ENCODE peak calls at places on chromosomes 12 and 14, in seven cellular contexts. One of them, this sample, is unnamed. For H3K27me3, the result is how much of the 10 kb centered on the place peaks cover.

GRCh38 chr12:64610660-64611429 is 550 bp downstream of the RASSF3 start:
- DNase-seq in iPS DF 6.9: no peak
- DNase-seq in H7: peak
- DNase-seq in aorta: peak
- DNase-seq in hepatocyte: peak
- DNase-seq in CD8-positive, alpha-beta T cell: peak
- DNase-seq in HCT116: no peak
- DNase-seq in this sample: peak

GRCh38 chr14:77848031-77848430 is 48.1 kb downstream of the ADCK1 start:
- DNase-seq in HCT116: no peak
- DNase-seq in iPS DF 6.9: no peak
- DNase-seq in CD8-positive, alpha-beta T cell: no peak
- DNase-seq in hepatocyte: no peak
- DNase-seq in H7: no peak
- DNase-seq in aorta: no peak
- DNase-seq in this sample: no peak

GRCh38 chr14:77222546-77223225 is 41.1 kb downstream of the TMEM63C start:
- DNase-seq in iPS DF 6.9: no peak
- DNase-seq in H7: peak
- DNase-seq in CD8-positive, alpha-beta T cell: no peak
- DNase-seq in hepatocyte: no peak
- DNase-seq in HCT116: no peak
- DNase-seq in aorta: no peak
- DNase-seq in this sample: no peak

GRCh38 chr14:22084393-22085281 is 411.0 kb upstream of the OR4E1 start:
- DNase-seq in iPS DF 6.9: no peak
- DNase-seq in hepatocyte: peak
- DNase-seq in H7: peak
- DNase-seq in aorta: no peak
- DNase-seq in CD8-positive, alpha-beta T cell: no peak
- DNase-seq in HCT116: peak
- DNase-seq in this sample: no peak

GRCh38 chr12:57850924-57851323 is 4.4 kb upstream of the CTDSP2 start:
- DNase-seq in hepatocyte: no peak
- DNase-seq in H7: peak
- DNase-seq in iPS DF 6.9: no peak
- DNase-seq in aorta: no peak
- DNase-seq in HCT116: no peak
- DNase-seq in CD8-positive, alpha-beta T cell: no peak
- DNase-seq in this sample: no peak

GRCh38 chr14:99674064-99674650 is 9.9 kb upstream of the CYP46A1 start:
- DNase-seq in hepatocyte: no peak
- DNase-seq in iPS DF 6.9: no peak
- DNase-seq in H7: no peak
- DNase-seq in HCT116: no peak
- DNase-seq in CD8-positive, alpha-beta T cell: no peak
- DNase-seq in aorta: peak
- DNase-seq in this sample: no peak

GRCh38 chr14:52961060-52961639 is 10.3 kb upstream of the FERMT2 start:
- DNase-seq in iPS DF 6.9: no peak
- DNase-seq in hepatocyte: peak
- DNase-seq in CD8-positive, alpha-beta T cell: peak
- DNase-seq in aorta: no peak
- DNase-seq in HCT116: peak
- DNase-seq in H7: peak
- DNase-seq in this sample: peak

GRCh38 chr12:6613015-6613775 is 6.0 kb upstream of the CHD4 start:
- DNase-seq in H7: peak
- DNase-seq in hepatocyte: peak
- DNase-seq in aorta: peak
- DNase-seq in iPS DF 6.9: no peak
- DNase-seq in CD8-positive, alpha-beta T cell: peak
- DNase-seq in HCT116: peak
- DNase-seq in this sample: peak

GRCh38 chr12:14995583-14996425 is 23.0 kb downstream of the PDE6H start:
- DNase-seq in hepatocyte: peak
- DNase-seq in CD8-positive, alpha-beta T cell: no peak
- DNase-seq in aorta: no peak
- DNase-seq in HCT116: peak
- DNase-seq in iPS DF 6.9: no peak
- DNase-seq in H7: no peak
- DNase-seq in this sample: no peak

DNA sequence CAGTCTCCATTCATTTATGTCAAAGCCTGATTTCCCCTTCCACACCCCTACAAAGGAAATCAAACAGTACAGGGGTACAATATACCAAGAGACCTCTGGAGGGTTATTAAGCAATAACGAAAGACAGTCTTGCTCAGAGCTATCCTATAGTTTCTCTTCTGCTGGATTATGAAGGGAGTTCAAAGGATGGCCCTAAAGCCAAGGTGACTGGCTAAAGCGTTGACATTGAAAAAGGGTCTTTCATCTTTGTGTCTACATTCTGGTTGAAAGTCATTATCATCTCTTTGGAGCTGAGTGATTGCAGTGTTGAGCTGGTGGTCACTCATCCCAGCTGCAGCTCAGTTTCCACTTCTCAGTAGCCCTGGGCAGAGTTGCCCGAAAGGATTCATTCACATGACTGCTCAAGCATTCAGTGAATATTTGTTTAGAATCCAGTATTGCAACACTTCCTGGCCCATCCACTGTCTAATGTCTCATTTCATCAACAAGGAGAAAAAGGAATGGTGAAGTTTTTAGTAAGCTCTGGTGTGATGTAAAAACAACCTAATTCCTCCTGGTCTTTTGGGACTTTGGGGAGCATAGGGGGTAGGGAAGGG is 19.2 kb upstream of the TBX5 start:
- DNase-seq in aorta: no peak
- DNase-seq in HCT116: no peak
- DNase-seq in iPS DF 6.9: no peak
- DNase-seq in CD8-positive, alpha-beta T cell: no peak
- DNase-seq in hepatocyte: no peak
- DNase-seq in H7: no peak
- DNase-seq in this sample: no peak
- H3K27me3 ChIP-seq in aorta: under half
- H3K27me3 ChIP-seq in HCT116: under half
- H3K27me3 ChIP-seq in iPS DF 6.9: under half
- H3K27me3 ChIP-seq in CD8-positive, alpha-beta T cell: under half
- H3K27me3 ChIP-seq in hepatocyte: half or more
- H3K27me3 ChIP-seq in H7: under half
- H3K27me3 ChIP-seq in this sample: under half

DNA sequence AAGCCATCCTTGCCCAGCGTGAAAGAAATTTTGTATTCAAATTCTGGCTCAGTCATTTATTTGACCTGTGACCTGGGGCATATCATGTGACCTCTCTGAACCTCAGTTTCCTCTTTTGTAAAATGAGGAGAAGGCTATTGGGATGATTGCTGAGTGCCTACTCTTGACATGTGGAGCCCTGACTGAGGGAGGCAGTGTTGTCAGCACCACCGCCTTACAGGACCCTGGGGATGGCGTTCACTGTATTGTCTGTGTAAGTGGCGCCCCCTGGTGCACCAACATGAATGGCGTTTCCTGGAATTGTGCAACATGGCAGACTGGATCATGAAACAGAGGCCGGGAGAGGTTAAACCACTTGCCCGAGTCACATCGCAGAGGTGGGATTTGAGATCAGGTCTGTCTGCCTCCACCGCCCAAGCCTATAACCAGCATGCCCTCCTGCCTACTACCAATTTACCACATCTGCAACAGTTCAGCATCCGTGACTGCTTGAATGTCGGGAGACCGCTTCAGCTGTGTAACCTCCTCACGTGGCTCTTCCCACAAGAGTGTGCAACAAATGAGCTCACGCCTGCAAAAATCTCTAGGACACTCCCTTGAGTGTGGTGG is 20.1 kb upstream of the CCDC63 start:
- DNase-seq in aorta: peak
- DNase-seq in HCT116: peak
- DNase-seq in H7: peak
- DNase-seq in iPS DF 6.9: peak
- DNase-seq in CD8-positive, alpha-beta T cell: peak
- DNase-seq in hepatocyte: peak
- DNase-seq in this sample: peak
- H3K4me3 ChIP-seq in aorta: no peak
- H3K4me3 ChIP-seq in HCT116: no peak
- H3K4me3 ChIP-seq in H7: no peak
- H3K4me3 ChIP-seq in iPS DF 6.9: no peak
- H3K4me3 ChIP-seq in CD8-positive, alpha-beta T cell: no peak
- H3K4me3 ChIP-seq in hepatocyte: no peak
- H3K4me3 ChIP-seq in this sample: no peak

GRCh38 chr14:92316116-92316515 is 6.8 kb upstream of the SLC24A4 start:
- DNase-seq in H7: no peak
- DNase-seq in CD8-positive, alpha-beta T cell: no peak
- DNase-seq in HCT116: no peak
- DNase-seq in hepatocyte: no peak
- DNase-seq in aorta: no peak
- DNase-seq in iPS DF 6.9: no peak
- DNase-seq in this sample: no peak
- H3K27me3 ChIP-seq in H7: under half
- H3K27me3 ChIP-seq in CD8-positive, alpha-beta T cell: under half
- H3K27me3 ChIP-seq in HCT116: under half
- H3K27me3 ChIP-seq in hepatocyte: under half
- H3K27me3 ChIP-seq in aorta: under half
- H3K27me3 ChIP-seq in iPS DF 6.9: under half
- H3K27me3 ChIP-seq in this sample: under half

DNA sequence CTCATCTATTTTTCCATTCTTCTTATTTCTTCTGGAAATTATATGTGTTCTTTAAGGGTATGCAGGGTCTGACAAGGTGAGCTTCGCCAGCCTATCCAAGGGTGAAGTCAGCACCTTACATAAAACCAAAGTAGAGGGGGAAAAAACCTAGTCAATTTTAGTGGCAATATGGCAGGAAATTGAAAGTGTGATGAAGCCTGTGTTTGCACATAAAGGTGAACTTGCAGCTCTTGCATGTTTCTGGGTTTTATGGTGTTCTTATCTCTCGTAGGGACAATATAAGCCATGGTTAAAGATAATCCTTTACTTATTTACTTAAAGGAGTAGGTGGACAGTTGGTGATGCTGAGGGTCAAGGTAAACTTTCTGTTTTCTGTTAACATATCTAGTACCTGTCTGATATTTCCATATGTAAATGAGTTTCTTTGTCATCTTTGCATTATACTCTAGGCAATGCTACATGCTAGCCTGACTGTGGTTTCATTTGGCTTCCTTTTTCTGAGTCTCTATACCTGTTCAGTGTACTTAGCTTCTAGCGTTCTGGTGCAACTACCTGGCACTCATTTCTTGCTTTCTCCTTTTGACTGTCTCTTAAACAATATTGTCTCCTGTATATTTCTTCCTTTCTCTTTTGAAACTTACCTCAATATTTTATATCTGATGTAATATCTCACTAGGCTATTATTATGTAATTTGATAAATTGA is 32.9 kb downstream of the CCDC91 start:
- DNase-seq in H7: no peak
- DNase-seq in hepatocyte: peak
- DNase-seq in iPS DF 6.9: no peak
- DNase-seq in CD8-positive, alpha-beta T cell: no peak
- DNase-seq in aorta: no peak
- DNase-seq in HCT116: no peak
- DNase-seq in this sample: no peak
- H3K4me3 ChIP-seq in H7: no peak
- H3K4me3 ChIP-seq in hepatocyte: no peak
- H3K4me3 ChIP-seq in iPS DF 6.9: no peak
- H3K4me3 ChIP-seq in CD8-positive, alpha-beta T cell: no peak
- H3K4me3 ChIP-seq in aorta: no peak
- H3K4me3 ChIP-seq in HCT116: no peak
- H3K4me3 ChIP-seq in this sample: no peak

GRCh38 chr12:132549059-132549458 is 59.1 kb downstream of the FBRSL1 start:
- DNase-seq in CD8-positive, alpha-beta T cell: no peak
- DNase-seq in iPS DF 6.9: no peak
- DNase-seq in H7: peak
- DNase-seq in HCT116: no peak
- DNase-seq in hepatocyte: no peak
- DNase-seq in aorta: no peak
- DNase-seq in this sample: no peak

GRCh38 chr12:132548430-132549058 is 58.6 kb downstream of the FBRSL1 start:
- DNase-seq in HCT116: no peak
- DNase-seq in H7: peak
- DNase-seq in hepatocyte: no peak
- DNase-seq in CD8-positive, alpha-beta T cell: no peak
- DNase-seq in iPS DF 6.9: no peak
- DNase-seq in aorta: no peak
- DNase-seq in this sample: no peak

GRCh38 chr12:132550014-132550802 is 60.2 kb downstream of the LRCOL1 start:
- DNase-seq in CD8-positive, alpha-beta T cell: no peak
- DNase-seq in hepatocyte: peak
- DNase-seq in HCT116: no peak
- DNase-seq in iPS DF 6.9: no peak
- DNase-seq in aorta: no peak
- DNase-seq in H7: no peak
- DNase-seq in this sample: no peak

GRCh38 chr12:132550830-132551229 is 59.6 kb downstream of the LRCOL1 start:
- DNase-seq in hepatocyte: no peak
- DNase-seq in CD8-positive, alpha-beta T cell: no peak
- DNase-seq in aorta: no peak
- DNase-seq in H7: peak
- DNase-seq in HCT116: no peak
- DNase-seq in iPS DF 6.9: no peak
- DNase-seq in this sample: no peak

DNA sequence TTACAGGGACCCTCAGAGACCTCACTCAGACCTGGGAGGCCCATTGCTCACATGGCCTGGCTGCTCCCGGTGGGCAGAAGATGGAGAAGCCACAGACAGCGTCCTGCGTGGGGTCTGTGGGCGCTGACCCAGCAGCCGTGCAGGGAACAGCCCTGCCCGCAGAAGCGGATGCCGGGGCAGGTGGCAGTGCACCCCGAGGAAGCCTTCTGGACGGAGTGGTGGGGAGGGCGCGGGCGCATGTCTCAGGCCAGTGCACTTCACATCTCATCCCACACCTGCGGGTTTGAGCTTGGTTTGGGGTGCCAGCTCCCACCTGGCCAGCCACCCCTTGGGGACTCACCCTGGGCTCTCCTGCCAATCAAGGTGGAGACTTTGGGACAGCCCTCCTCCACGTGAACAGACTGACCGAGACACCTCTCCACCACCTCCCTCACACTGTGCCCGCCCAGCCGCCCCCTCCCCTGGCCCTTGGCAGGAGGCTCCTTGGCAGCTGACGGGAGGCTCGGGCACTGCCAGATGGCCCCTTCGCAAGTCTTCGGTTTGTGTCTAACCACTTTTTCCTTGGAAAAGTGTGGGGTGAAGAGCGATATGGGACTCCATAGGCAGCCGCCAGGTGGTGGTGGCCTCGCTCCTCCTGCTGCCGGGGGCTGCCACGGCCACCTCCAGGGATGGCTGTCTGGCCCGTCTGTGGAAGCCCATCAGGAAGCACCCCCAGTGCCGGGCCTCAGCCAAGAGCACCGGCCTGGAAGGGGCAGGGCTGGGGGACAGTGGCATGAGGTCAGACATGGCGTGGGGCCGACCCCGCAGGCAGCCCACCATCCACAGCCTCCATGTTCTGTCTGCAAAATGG is 58.9 kb downstream of the LRCOL1 start:
- DNase-seq in hepatocyte: no peak
- DNase-seq in HCT116: no peak
- DNase-seq in aorta: no peak
- DNase-seq in iPS DF 6.9: no peak
- DNase-seq in H7: peak
- DNase-seq in CD8-positive, alpha-beta T cell: no peak
- DNase-seq in this sample: no peak
- H3K27me3 ChIP-seq in hepatocyte: under half
- H3K27me3 ChIP-seq in HCT116: under half
- H3K27me3 ChIP-seq in aorta: under half
- H3K27me3 ChIP-seq in iPS DF 6.9: under half
- H3K27me3 ChIP-seq in H7: under half
- H3K27me3 ChIP-seq in CD8-positive, alpha-beta T cell: under half
- H3K27me3 ChIP-seq in this sample: under half

GRCh38 chr12:114685320-114685781 is 1.4 kb upstream of the TBX3 start:
- DNase-seq in HCT116: no peak
- DNase-seq in hepatocyte: no peak
- DNase-seq in CD8-positive, alpha-beta T cell: no peak
- DNase-seq in H7: peak
- DNase-seq in iPS DF 6.9: no peak
- DNase-seq in aorta: no peak
- DNase-seq in this sample: no peak
- H3K4me3 ChIP-seq in HCT116: no peak
- H3K4me3 ChIP-seq in hepatocyte: peak
- H3K4me3 ChIP-seq in CD8-positive, alpha-beta T cell: no peak
- H3K4me3 ChIP-seq in H7: peak
- H3K4me3 ChIP-seq in iPS DF 6.9: no peak
- H3K4me3 ChIP-seq in aorta: no peak
- H3K4me3 ChIP-seq in this sample: peak